ENCODE peak calls at places on chromosomes 12 and 14, in eight cellular contexts. One of them, this sample, is unnamed.

GRCh38 chr14:96917442-96917963 is 120.3 kb downstream of the VRK1 start:
- DNase-seq in anterior cingulate cortex: no peak
- DNase-seq in right atrium auricular region: no peak
- DNase-seq in effector CD8-positive, alpha-beta T cell: no peak
- DNase-seq in SW 1271: no peak
- DNase-seq in stimulated activated CD4-positive, alpha-beta T cell treated with anti-CD3 and anti-CD28 coated beads, Interleukin-12 subunit alpha, Interleukin-12 subunit beta, amount 100 ng/mL, for 4 hours: no peak
- DNase-seq in amygdala: no peak
- DNase-seq in fibroblast of lung: no peak
- DNase-seq in this sample: no peak

GRCh38 chr14:37278673-37279538 is 81.2 kb downstream of the MIPOL1 start:
- DNase-seq in anterior cingulate cortex: no peak
- DNase-seq in right atrium auricular region: no peak
- DNase-seq in effector CD8-positive, alpha-beta T cell: no peak
- DNase-seq in SW 1271: no peak
- DNase-seq in stimulated activated CD4-positive, alpha-beta T cell treated with anti-CD3 and anti-CD28 coated beads, Interleukin-12 subunit alpha, Interleukin-12 subunit beta, amount 100 ng/mL, for 4 hours: no peak
- DNase-seq in amygdala: no peak
- DNase-seq in fibroblast of lung: no peak
- DNase-seq in this sample: no peak

GRCh38 chr14:63167044-63167443 is 37.2 kb upstream of the RHOJ start:
- DNase-seq in anterior cingulate cortex: no peak
- DNase-seq in right atrium auricular region: no peak
- DNase-seq in effector CD8-positive, alpha-beta T cell: no peak
- DNase-seq in SW 1271: no peak
- DNase-seq in stimulated activated CD4-positive, alpha-beta T cell treated with anti-CD3 and anti-CD28 coated beads, Interleukin-12 subunit alpha, Interleukin-12 subunit beta, amount 100 ng/mL, for 4 hours: no peak
- DNase-seq in amygdala: no peak
- DNase-seq in fibroblast of lung: no peak
- DNase-seq in this sample: no peak

GRCh38 chr14:57382283-57382682 is 8.1 kb upstream of the NAA30 start:
- DNase-seq in anterior cingulate cortex: no peak
- DNase-seq in right atrium auricular region: no peak
- DNase-seq in effector CD8-positive, alpha-beta T cell: no peak
- DNase-seq in SW 1271: peak; percentile 63
- DNase-seq in stimulated activated CD4-positive, alpha-beta T cell treated with anti-CD3 and anti-CD28 coated beads, Interleukin-12 subunit alpha, Interleukin-12 subunit beta, amount 100 ng/mL, for 4 hours: no peak
- DNase-seq in amygdala: no peak
- DNase-seq in fibroblast of lung: peak; percentile 86
- DNase-seq in this sample: no peak

GRCh38 chr14:67269338-67270060 is 28.3 kb downstream of the PALS1 start:
- DNase-seq in anterior cingulate cortex: no peak
- DNase-seq in right atrium auricular region: no peak
- DNase-seq in effector CD8-positive, alpha-beta T cell: no peak
- DNase-seq in SW 1271: peak; percentile 37
- DNase-seq in stimulated activated CD4-positive, alpha-beta T cell treated with anti-CD3 and anti-CD28 coated beads, Interleukin-12 subunit alpha, Interleukin-12 subunit beta, amount 100 ng/mL, for 4 hours: no peak
- DNase-seq in amygdala: no peak
- DNase-seq in fibroblast of lung: peak; percentile 84
- DNase-seq in this sample: no peak

GRCh38 chr14:68199465-68200145 is 380.0 kb downstream of the RAD51B start:
- DNase-seq in anterior cingulate cortex: no peak
- DNase-seq in right atrium auricular region: peak; percentile 68
- DNase-seq in effector CD8-positive, alpha-beta T cell: no peak
- DNase-seq in SW 1271: no peak
- DNase-seq in stimulated activated CD4-positive, alpha-beta T cell treated with anti-CD3 and anti-CD28 coated beads, Interleukin-12 subunit alpha, Interleukin-12 subunit beta, amount 100 ng/mL, for 4 hours: no peak
- DNase-seq in amygdala: no peak
- DNase-seq in fibroblast of lung: peak; percentile 90
- DNase-seq in this sample: no peak

GRCh38 chr14:64763801-64764511 is 59.7 kb downstream of the PLEKHG3 start:
- DNase-seq in anterior cingulate cortex: no peak
- DNase-seq in right atrium auricular region: no peak
- DNase-seq in effector CD8-positive, alpha-beta T cell: no peak
- DNase-seq in SW 1271: no peak
- DNase-seq in stimulated activated CD4-positive, alpha-beta T cell treated with anti-CD3 and anti-CD28 coated beads, Interleukin-12 subunit alpha, Interleukin-12 subunit beta, amount 100 ng/mL, for 4 hours: no peak
- DNase-seq in amygdala: peak; percentile 25
- DNase-seq in fibroblast of lung: peak; percentile 37
- DNase-seq in this sample: peak; percentile 26

GRCh38 chr12:85057370-85057963 is 21.3 kb downstream of the LRRIQ1 start:
- DNase-seq in anterior cingulate cortex: no peak
- DNase-seq in right atrium auricular region: no peak
- DNase-seq in effector CD8-positive, alpha-beta T cell: no peak
- DNase-seq in SW 1271: peak; percentile 50
- DNase-seq in stimulated activated CD4-positive, alpha-beta T cell treated with anti-CD3 and anti-CD28 coated beads, Interleukin-12 subunit alpha, Interleukin-12 subunit beta, amount 100 ng/mL, for 4 hours: no peak
- DNase-seq in amygdala: no peak
- DNase-seq in fibroblast of lung: peak; percentile 36
- DNase-seq in this sample: no peak

GRCh38 chr12:124532331-124532750 is 35.1 kb downstream of the NCOR2 start:
- DNase-seq in anterior cingulate cortex: no peak
- DNase-seq in right atrium auricular region: no peak
- DNase-seq in effector CD8-positive, alpha-beta T cell: no peak
- DNase-seq in SW 1271: no peak
- DNase-seq in stimulated activated CD4-positive, alpha-beta T cell treated with anti-CD3 and anti-CD28 coated beads, Interleukin-12 subunit alpha, Interleukin-12 subunit beta, amount 100 ng/mL, for 4 hours: no peak
- DNase-seq in amygdala: peak; percentile 32
- DNase-seq in fibroblast of lung: no peak
- DNase-seq in this sample: no peak

GRCh38 chr12:11839093-11839641 is 189.7 kb downstream of the ETV6 start:
- DNase-seq in anterior cingulate cortex: no peak
- DNase-seq in right atrium auricular region: peak; percentile 68
- DNase-seq in effector CD8-positive, alpha-beta T cell: no peak
- DNase-seq in SW 1271: no peak
- DNase-seq in stimulated activated CD4-positive, alpha-beta T cell treated with anti-CD3 and anti-CD28 coated beads, Interleukin-12 subunit alpha, Interleukin-12 subunit beta, amount 100 ng/mL, for 4 hours: no peak
- DNase-seq in amygdala: peak; percentile 19
- DNase-seq in fibroblast of lung: peak; percentile 87
- DNase-seq in this sample: no peak

GRCh38 chr12:100789146-100789545 is 5.4 kb upstream of the ANO4 start:
- DNase-seq in anterior cingulate cortex: no peak
- DNase-seq in right atrium auricular region: no peak
- DNase-seq in effector CD8-positive, alpha-beta T cell: no peak
- DNase-seq in SW 1271: no peak
- DNase-seq in stimulated activated CD4-positive, alpha-beta T cell treated with anti-CD3 and anti-CD28 coated beads, Interleukin-12 subunit alpha, Interleukin-12 subunit beta, amount 100 ng/mL, for 4 hours: no peak
- DNase-seq in amygdala: no peak
- DNase-seq in fibroblast of lung: peak; percentile 70
- DNase-seq in this sample: no peak

GRCh38 chr12:50637870-50638481 is 125.9 kb upstream of the ATF1 start:
- DNase-seq in anterior cingulate cortex: no peak
- DNase-seq in right atrium auricular region: no peak
- DNase-seq in effector CD8-positive, alpha-beta T cell: no peak
- DNase-seq in SW 1271: peak; percentile 69
- DNase-seq in stimulated activated CD4-positive, alpha-beta T cell treated with anti-CD3 and anti-CD28 coated beads, Interleukin-12 subunit alpha, Interleukin-12 subunit beta, amount 100 ng/mL, for 4 hours: no peak
- DNase-seq in amygdala: no peak
- DNase-seq in fibroblast of lung: peak; percentile 50
- DNase-seq in this sample: peak; percentile 67

GRCh38 chr12:1369942-1370620 is 224.3 kb downstream of the FBXL14 start:
- DNase-seq in anterior cingulate cortex: no peak
- DNase-seq in right atrium auricular region: no peak
- DNase-seq in effector CD8-positive, alpha-beta T cell: no peak
- DNase-seq in SW 1271: no peak
- DNase-seq in stimulated activated CD4-positive, alpha-beta T cell treated with anti-CD3 and anti-CD28 coated beads, Interleukin-12 subunit alpha, Interleukin-12 subunit beta, amount 100 ng/mL, for 4 hours: no peak
- DNase-seq in amygdala: no peak
- DNase-seq in fibroblast of lung: peak; percentile 39
- DNase-seq in this sample: no peak

GRCh38 chr14:96349286-96350075 is 13.7 kb downstream of the ATG2B start:
- DNase-seq in anterior cingulate cortex: no peak
- DNase-seq in right atrium auricular region: no peak
- DNase-seq in effector CD8-positive, alpha-beta T cell: no peak
- DNase-seq in SW 1271: no peak
- DNase-seq in stimulated activated CD4-positive, alpha-beta T cell treated with anti-CD3 and anti-CD28 coated beads, Interleukin-12 subunit alpha, Interleukin-12 subunit beta, amount 100 ng/mL, for 4 hours: no peak
- DNase-seq in amygdala: no peak
- DNase-seq in fibroblast of lung: peak; percentile 28
- DNase-seq in this sample: no peak

GRCh38 chr12:49413010-49413409 is 45.7 kb downstream of the SPATS2 start:
- DNase-seq in anterior cingulate cortex: no peak
- DNase-seq in right atrium auricular region: no peak
- DNase-seq in effector CD8-positive, alpha-beta T cell: no peak
- DNase-seq in SW 1271: no peak
- DNase-seq in stimulated activated CD4-positive, alpha-beta T cell treated with anti-CD3 and anti-CD28 coated beads, Interleukin-12 subunit alpha, Interleukin-12 subunit beta, amount 100 ng/mL, for 4 hours: no peak
- DNase-seq in amygdala: no peak
- DNase-seq in fibroblast of lung: no peak
- DNase-seq in this sample: no peak

GRCh38 chr12:58711968-58712367 is 208.3 kb downstream of the LRIG3 start:
- DNase-seq in anterior cingulate cortex: no peak
- DNase-seq in right atrium auricular region: no peak
- DNase-seq in effector CD8-positive, alpha-beta T cell: no peak
- DNase-seq in SW 1271: no peak
- DNase-seq in stimulated activated CD4-positive, alpha-beta T cell treated with anti-CD3 and anti-CD28 coated beads, Interleukin-12 subunit alpha, Interleukin-12 subunit beta, amount 100 ng/mL, for 4 hours: no peak
- DNase-seq in amygdala: no peak
- DNase-seq in fibroblast of lung: peak; percentile 92
- DNase-seq in this sample: no peak